ENCODE peak calls at places on chromosome 14, in nine cellular contexts. W is stomach; Y is cardiac fibroblast; Q is activated CD4-positive, alpha-beta T cell treated with anti-CD3 and anti-CD28 coated beads, Interleukin-2, amount 50 U/mL, for 48 hours; D is OCI-LY7; X is CD8-positive, alpha-beta memory T cell; M is HFFc6; A is AG09309; E is stimulated activated CD4-positive, alpha-beta T cell treated with anti-CD3 and anti-CD28 coated beads, TNF-alpha, amount 100 ng/mL, for 48 hours. V is an unnamed sample.

GRCh38 chr14:40386433-40386832 is 954.2 kb upstream of the FBXO33 start:
- DNase-seq in A (no peak), Q (no peak), M (no peak), W (no peak), X (no peak), E (no peak), Y (no peak), D (no peak), V (no peak)

GRCh38 chr14:20419404-20419803 is 6.1 kb upstream of the TEP1 start:
- DNase-seq in W (no peak), Y (no peak), E (no peak), Q (no peak), A (no peak), M (no peak), X (no peak), D (no peak), V (no peak)

GRCh38 chr14:53528114-53528513 is 375.0 kb upstream of the DDHD1 start:
- DNase-seq in Y (peak; percentile 25), W (no peak), X (no peak), D (no peak), Q (no peak), M (no peak), E (no peak), A (no peak), V (no peak)

GRCh38 chr14:89699076-89699475 is 255.5 kb downstream of the EFCAB11 start:
- DNase-seq in Y (no peak), E (no peak), X (no peak), D (no peak), W (no peak), M (no peak), Q (no peak), A (no peak), V (no peak)

GRCh38 chr14:101508948-101509729 is 52.2 kb upstream of the DIO3 start:
- DNase-seq in D (no peak), W (no peak), Q (no peak), Y (no peak), A (no peak), M (no peak), X (no peak), E (no peak), V (no peak)

GRCh38 chr14:91127411-91127810 is 13.5 kb downstream of the DGLUCY start:
- DNase-seq in M (no peak), A (no peak), Q (no peak), X (no peak), Y (no peak), W (peak; percentile 90), E (no peak), D (no peak), V (no peak)

GRCh38 chr14:55749201-55749812 is 169.3 kb downstream of the KTN1 start:
- DNase-seq in X (no peak), D (no peak), W (no peak), Y (peak; percentile 33), M (no peak), Q (no peak), A (no peak), E (no peak), V (no peak)

GRCh38 chr14:66717571-66718140 is 209.7 kb downstream of the GPHN start:
- DNase-seq in E (no peak), Q (no peak), M (no peak), Y (no peak), A (no peak), W (no peak), D (no peak), X (no peak), V (no peak)

GRCh38 chr14:68619805-68620574 is 172.9 kb downstream of the ZFP36L1 start:
- DNase-seq in D (no peak), A (no peak), W (no peak), X (no peak), M (peak; percentile 58), Y (peak; percentile 58), Q (no peak), E (no peak), V (no peak)

GRCh38 chr14:99509871-99510555 is 28.8 kb downstream of the CCNK start:
- DNase-seq in Q (no peak), X (no peak), E (no peak), M (no peak), Y (no peak), W (no peak), A (no peak), D (no peak), V (no peak)

GRCh38 chr14:75543258-75543657 is 21.0 kb downstream of the BATF start:
- DNase-seq in Q (no peak), W (no peak), X (peak; percentile 36), Y (no peak), E (no peak), M (no peak), D (peak; percentile 10), A (no peak), V (no peak)

GRCh38 chr14:31070431-31070830 is 44.3 kb upstream of the STRN3 start:
- DNase-seq in Y (peak; percentile 90), X (no peak), A (peak; percentile 91), E (no peak), M (peak; percentile 91), D (no peak), W (no peak), Q (no peak), V (peak; percentile 79)

GRCh38 chr14:78403278-78403815 is 233.2 kb downstream of the NRXN3 start:
- DNase-seq in A (no peak), X (no peak), E (no peak), M (no peak), D (no peak), W (no peak), Y (peak; percentile 44), Q (no peak), V (peak; percentile 6)

GRCh38 chr14:90362558-90362896 is 30.8 kb upstream of the NRDE2 start:
- DNase-seq in X (no peak), E (no peak), D (no peak), W (no peak), A (no peak), Q (no peak), Y (no peak), M (no peak), V (no peak)

GRCh38 chr14:89121961-89122675 is 294.9 kb downstream of the FOXN3 start:
- DNase-seq in D (no peak), Y (no peak), W (no peak), Q (no peak), A (no peak), M (no peak), X (no peak), E (no peak), V (no peak)

GRCh38 chr14:53784688-53785087 is 171.9 kb downstream of the BMP4 start:
- DNase-seq in X (no peak), M (no peak), W (no peak), Y (no peak), Q (no peak), E (no peak), D (no peak), A (no peak), V (no peak)